ENCODE peak calls at places on chromosome 16, in eight cellular contexts. One of them, this sample, is unnamed.

GRCh38 chr16:57893559-57894389 is 77.2 kb downstream of the CNGB1 start:
- DNase-seq in K562: no peak
- DNase-seq in SK-N-SH: no peak
- DNase-seq in GM23338: peak; percentile 48
- DNase-seq in upper lobe of left lung: peak; percentile 71
- DNase-seq in H1: no peak
- DNase-seq in HCT116: no peak
- DNase-seq in breast epithelium: no peak
- DNase-seq in this sample: no peak

GRCh38 chr16:62929593-62929992 is 893.4 kb upstream of the CDH8 start:
- DNase-seq in K562: no peak
- DNase-seq in SK-N-SH: no peak
- DNase-seq in GM23338: no peak
- DNase-seq in upper lobe of left lung: no peak
- DNase-seq in H1: no peak
- DNase-seq in HCT116: no peak
- DNase-seq in breast epithelium: no peak
- DNase-seq in this sample: no peak

GRCh38 chr16:31253642-31254045 is 6.1 kb upstream of the ITGAM start:
- DNase-seq in K562: peak; percentile 74
- DNase-seq in SK-N-SH: no peak
- DNase-seq in GM23338: no peak
- DNase-seq in upper lobe of left lung: peak; percentile 82
- DNase-seq in H1: no peak
- DNase-seq in HCT116: no peak
- DNase-seq in breast epithelium: no peak
- DNase-seq in this sample: no peak

GRCh38 chr16:73793286-73793685 is 503.3 kb upstream of the PSMD7 start:
- DNase-seq in K562: no peak
- DNase-seq in SK-N-SH: no peak
- DNase-seq in GM23338: no peak
- DNase-seq in upper lobe of left lung: no peak
- DNase-seq in H1: no peak
- DNase-seq in HCT116: no peak
- DNase-seq in breast epithelium: no peak
- DNase-seq in this sample: no peak

GRCh38 chr16:85246473-85246872 is 134.2 kb upstream of the CIBAR2 start:
- DNase-seq in K562: no peak
- DNase-seq in SK-N-SH: peak; percentile 82
- DNase-seq in GM23338: no peak
- DNase-seq in upper lobe of left lung: no peak
- DNase-seq in H1: no peak
- DNase-seq in HCT116: no peak
- DNase-seq in breast epithelium: no peak
- DNase-seq in this sample: no peak

GRCh38 chr16:75208861-75209505 is 2.0 kb upstream of the CTRB2 start:
- DNase-seq in K562: no peak
- DNase-seq in SK-N-SH: no peak
- DNase-seq in GM23338: no peak
- DNase-seq in upper lobe of left lung: no peak
- DNase-seq in H1: no peak
- DNase-seq in HCT116: no peak
- DNase-seq in breast epithelium: no peak
- DNase-seq in this sample: no peak

GRCh38 chr16:9934723-9935508 is 247.3 kb downstream of the GRIN2A start:
- DNase-seq in K562: no peak
- DNase-seq in SK-N-SH: no peak
- DNase-seq in GM23338: no peak
- DNase-seq in upper lobe of left lung: no peak
- DNase-seq in H1: no peak
- DNase-seq in HCT116: no peak
- DNase-seq in breast epithelium: no peak
- DNase-seq in this sample: no peak

GRCh38 chr16:69559164-69559563 is 6.6 kb upstream of the NFAT5 start:
- DNase-seq in K562: no peak
- DNase-seq in SK-N-SH: no peak
- DNase-seq in GM23338: no peak
- DNase-seq in upper lobe of left lung: no peak
- DNase-seq in H1: no peak
- DNase-seq in HCT116: no peak
- DNase-seq in breast epithelium: no peak
- DNase-seq in this sample: no peak

GRCh38 chr16:68246121-68246520 is 948 bp downstream of the PLA2G15 start:
- DNase-seq in K562: no peak
- DNase-seq in SK-N-SH: no peak
- DNase-seq in GM23338: no peak
- DNase-seq in upper lobe of left lung: no peak
- DNase-seq in H1: no peak
- DNase-seq in HCT116: no peak
- DNase-seq in breast epithelium: no peak
- DNase-seq in this sample: no peak
- H3K4me3 ChIP-seq in K562: peak overlapping the region; percentile 88
- H3K4me3 ChIP-seq in SK-N-SH: peak overlapping the region; percentile 88
- H3K4me3 ChIP-seq in GM23338: peak overlapping the region; percentile 95
- H3K4me3 ChIP-seq in upper lobe of left lung: peak overlapping the region; percentile 87
- H3K4me3 ChIP-seq in H1: peak overlapping the region; percentile 88
- H3K4me3 ChIP-seq in HCT116: peak overlapping the region; percentile 85
- H3K4me3 ChIP-seq in breast epithelium: peak overlapping the region; percentile 92
- H3K4me3 ChIP-seq in this sample: peak overlapping the region; percentile 95

DNA sequence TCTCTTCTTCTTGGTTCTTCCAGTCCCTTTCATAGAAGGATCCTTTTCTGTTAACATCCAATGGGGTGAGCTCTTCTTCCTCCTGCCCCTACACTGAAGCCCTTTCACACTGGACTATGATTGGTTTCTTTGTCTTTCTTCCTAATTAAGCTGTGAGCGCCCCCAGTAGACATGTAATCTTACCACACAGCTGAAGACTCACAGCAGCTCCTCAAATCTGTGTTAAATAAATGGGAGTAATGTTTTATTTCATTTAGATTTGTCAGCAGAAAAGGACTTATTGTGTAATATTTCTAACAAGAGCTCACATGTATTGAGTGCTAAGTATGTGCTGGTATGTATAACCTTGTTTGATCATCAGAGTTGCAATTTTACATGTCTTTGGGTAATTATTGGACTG is 55.7 kb downstream of the TOX3 start:
- DNase-seq in K562: no peak
- DNase-seq in SK-N-SH: no peak
- DNase-seq in GM23338: peak; percentile 20
- DNase-seq in upper lobe of left lung: no peak
- DNase-seq in H1: no peak
- DNase-seq in HCT116: no peak
- DNase-seq in breast epithelium: no peak
- DNase-seq in this sample: no peak
- H3K27ac ChIP-seq in K562: no peak overlapping the region
- H3K27ac ChIP-seq in SK-N-SH: no peak overlapping the region
- H3K27ac ChIP-seq in GM23338: no peak overlapping the region
- H3K27ac ChIP-seq in upper lobe of left lung: no peak overlapping the region
- H3K27ac ChIP-seq in H1: no peak overlapping the region
- H3K27ac ChIP-seq in HCT116: no peak overlapping the region
- H3K27ac ChIP-seq in breast epithelium: no peak overlapping the region
- H3K27ac ChIP-seq in this sample: no peak overlapping the region

DNA sequence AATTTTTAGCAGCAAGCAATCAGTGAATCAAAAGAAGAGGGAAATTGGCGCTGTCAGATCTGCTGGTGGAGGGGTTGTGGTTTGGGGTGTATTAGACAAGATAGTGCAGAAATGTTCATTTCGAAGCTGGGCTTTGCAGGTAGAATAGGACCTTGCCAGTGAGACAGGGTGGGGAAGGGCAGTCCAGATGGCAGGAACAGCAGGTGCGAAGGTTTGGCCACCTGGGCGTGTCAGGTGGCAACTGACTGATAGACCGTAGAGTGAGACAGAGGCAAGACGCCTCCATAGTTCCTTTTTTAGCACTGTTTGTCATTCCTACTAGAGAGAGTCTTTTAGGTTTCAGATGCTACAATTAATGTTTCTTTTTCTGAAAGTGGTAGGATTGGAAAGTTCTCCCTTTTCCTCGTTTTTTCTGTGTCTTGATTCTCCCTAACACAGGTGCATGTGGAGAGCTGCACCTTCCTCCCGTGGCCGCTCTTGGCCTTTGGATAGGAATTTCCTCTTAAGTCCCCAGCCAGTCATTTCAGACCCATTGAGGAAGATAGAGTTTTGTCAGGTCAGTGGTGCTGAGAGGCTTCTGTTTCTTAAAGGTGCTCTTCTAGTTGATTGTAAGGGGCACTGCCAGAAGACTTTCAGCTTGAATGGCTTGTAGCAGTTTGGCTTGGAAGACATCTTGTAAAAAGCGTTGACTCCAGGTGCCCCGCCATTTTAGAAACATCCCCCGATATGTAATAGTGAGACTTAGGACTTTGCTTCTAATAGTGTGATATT is 315.6 kb downstream of the SNX29 start:
- DNase-seq in K562: no peak
- DNase-seq in SK-N-SH: no peak
- DNase-seq in GM23338: no peak
- DNase-seq in upper lobe of left lung: no peak
- DNase-seq in H1: no peak
- DNase-seq in HCT116: no peak
- DNase-seq in breast epithelium: no peak
- DNase-seq in this sample: no peak
- TF ChIP-seq POLR2AphosphoS5 in K562: no peak
- TF ChIP-seq POLR2AphosphoS5 in SK-N-SH: no peak
- TF ChIP-seq POLR2AphosphoS5 in GM23338: no peak
- TF ChIP-seq POLR2AphosphoS5 in upper lobe of left lung: no peak
- TF ChIP-seq POLR2AphosphoS5 in H1: no peak
- TF ChIP-seq POLR2AphosphoS5 in HCT116: no peak
- TF ChIP-seq POLR2AphosphoS5 in breast epithelium: no peak
- TF ChIP-seq POLR2AphosphoS5 in this sample: no peak

DNA sequence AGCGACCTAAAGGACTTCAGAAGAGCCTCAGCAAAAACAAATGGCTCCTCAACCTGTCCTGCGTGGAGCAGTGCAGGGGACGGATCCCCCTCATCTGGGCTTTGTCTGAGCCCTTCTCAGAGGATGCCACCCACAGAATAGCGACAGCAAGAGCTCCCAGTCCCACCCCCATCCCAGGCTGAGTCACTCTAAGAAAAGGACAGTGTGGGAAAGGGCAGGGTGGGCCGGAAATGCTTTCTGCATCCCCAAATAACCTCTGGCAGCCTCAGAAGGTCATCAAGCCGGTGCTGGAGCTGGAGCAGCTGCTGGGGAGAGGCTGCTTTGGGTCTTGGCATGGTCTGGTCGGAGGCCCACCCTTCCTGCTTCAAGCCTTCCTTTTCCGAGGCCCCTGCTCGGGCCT is 8.9 kb downstream of the SLC12A4 start:
- DNase-seq in K562: peak; percentile 46
- DNase-seq in SK-N-SH: no peak
- DNase-seq in GM23338: no peak
- DNase-seq in upper lobe of left lung: peak; percentile 51
- DNase-seq in H1: no peak
- DNase-seq in HCT116: no peak
- DNase-seq in breast epithelium: no peak
- DNase-seq in this sample: no peak
- H3K4me3 ChIP-seq in K562: no peak overlapping the region
- H3K4me3 ChIP-seq in SK-N-SH: no peak overlapping the region
- H3K4me3 ChIP-seq in GM23338: no peak overlapping the region
- H3K4me3 ChIP-seq in upper lobe of left lung: no peak overlapping the region
- H3K4me3 ChIP-seq in H1: no peak overlapping the region
- H3K4me3 ChIP-seq in HCT116: no peak overlapping the region
- H3K4me3 ChIP-seq in breast epithelium: no peak overlapping the region
- H3K4me3 ChIP-seq in this sample: no peak overlapping the region